ENCODE peak calls at places on chromosomes 12 and 14, in six cellular contexts. One of them, this sample, is unnamed.

GRCh38 chr14:41034969-41035368 is 571.7 kb upstream of the LRFN5 start:
- DNase-seq in tibial nerve: no peak
- DNase-seq in A549: no peak
- DNase-seq in fibroblast of mammary gland: no peak
- DNase-seq in fibroblast of villous mesenchyme: no peak
- DNase-seq in DND-41: no peak
- DNase-seq in this sample: no peak

GRCh38 chr14:75431011-75431410 is 3.2 kb downstream of the JDP2 start:
- DNase-seq in tibial nerve: no peak
- DNase-seq in A549: no peak
- DNase-seq in fibroblast of mammary gland: no peak
- DNase-seq in fibroblast of villous mesenchyme: no peak
- DNase-seq in DND-41: no peak
- DNase-seq in this sample: no peak

GRCh38 chr12:19872745-19873144 is 433.5 kb downstream of the AEBP2 start:
- DNase-seq in tibial nerve: no peak
- DNase-seq in A549: no peak
- DNase-seq in fibroblast of mammary gland: no peak
- DNase-seq in fibroblast of villous mesenchyme: no peak
- DNase-seq in DND-41: no peak
- DNase-seq in this sample: no peak

GRCh38 chr12:131223791-131224567 is 270.3 kb downstream of the ADGRD1 start:
- DNase-seq in tibial nerve: no peak
- DNase-seq in A549: peak; percentile 79
- DNase-seq in fibroblast of mammary gland: no peak
- DNase-seq in fibroblast of villous mesenchyme: no peak
- DNase-seq in DND-41: no peak
- DNase-seq in this sample: peak; percentile 27

GRCh38 chr12:132208153-132208823 is 64.0 kb downstream of the NOC4L start:
- DNase-seq in tibial nerve: no peak
- DNase-seq in A549: no peak
- DNase-seq in fibroblast of mammary gland: no peak
- DNase-seq in fibroblast of villous mesenchyme: no peak
- DNase-seq in DND-41: no peak
- DNase-seq in this sample: no peak

GRCh38 chr12:104181313-104181712 is 34.3 kb upstream of the TXNRD1 start:
- DNase-seq in tibial nerve: no peak
- DNase-seq in A549: peak; percentile 63
- DNase-seq in fibroblast of mammary gland: peak; percentile 89
- DNase-seq in fibroblast of villous mesenchyme: peak; percentile 59
- DNase-seq in DND-41: no peak
- DNase-seq in this sample: no peak

GRCh38 chr12:132617822-132618682 is 524 bp upstream of the P2RX2 start:
- DNase-seq in tibial nerve: no peak
- DNase-seq in A549: no peak
- DNase-seq in fibroblast of mammary gland: no peak
- DNase-seq in fibroblast of villous mesenchyme: no peak
- DNase-seq in DND-41: no peak
- DNase-seq in this sample: no peak

GRCh38 chr14:85599939-85600338 is 70.0 kb downstream of the FLRT2 start:
- DNase-seq in tibial nerve: no peak
- DNase-seq in A549: no peak
- DNase-seq in fibroblast of mammary gland: peak; percentile 62
- DNase-seq in fibroblast of villous mesenchyme: peak; percentile 92
- DNase-seq in DND-41: no peak
- DNase-seq in this sample: no peak

GRCh38 chr12:125971981-125972380 is 906.7 kb downstream of the AACS start:
- DNase-seq in tibial nerve: no peak
- DNase-seq in A549: no peak
- DNase-seq in fibroblast of mammary gland: no peak
- DNase-seq in fibroblast of villous mesenchyme: no peak
- DNase-seq in DND-41: no peak
- DNase-seq in this sample: no peak

GRCh38 chr12:14239350-14239934 is 126.0 kb upstream of the ATF7IP start:
- DNase-seq in tibial nerve: no peak
- DNase-seq in A549: peak; percentile 47
- DNase-seq in fibroblast of mammary gland: peak; percentile 60
- DNase-seq in fibroblast of villous mesenchyme: peak; percentile 74
- DNase-seq in DND-41: peak; percentile 31
- DNase-seq in this sample: no peak

GRCh38 chr12:56299308-56299852 is 750 bp downstream of the CS start:
- DNase-seq in tibial nerve: no peak
- DNase-seq in A549: peak; percentile 27
- DNase-seq in fibroblast of mammary gland: peak; percentile 23
- DNase-seq in fibroblast of villous mesenchyme: peak; percentile 5
- DNase-seq in DND-41: no peak
- DNase-seq in this sample: peak; percentile 73

GRCh38 chr14:65824285-65824977 is 411.9 kb downstream of the FUT8 start:
- DNase-seq in tibial nerve: no peak
- DNase-seq in A549: peak; percentile 69
- DNase-seq in fibroblast of mammary gland: peak; percentile 74
- DNase-seq in fibroblast of villous mesenchyme: peak; percentile 76
- DNase-seq in DND-41: peak; percentile 82
- DNase-seq in this sample: peak; percentile 74

GRCh38 chr12:66352197-66352596 is 49.9 kb downstream of the HELB start:
- DNase-seq in tibial nerve: no peak
- DNase-seq in A549: peak; percentile 42
- DNase-seq in fibroblast of mammary gland: peak; percentile 17
- DNase-seq in fibroblast of villous mesenchyme: peak; percentile 16
- DNase-seq in DND-41: peak; percentile 33
- DNase-seq in this sample: peak; percentile 16

GRCh38 chr12:102528111-102528510 is 47.7 kb upstream of the IGF1 start:
- DNase-seq in tibial nerve: no peak
- DNase-seq in A549: no peak
- DNase-seq in fibroblast of mammary gland: peak; percentile 60
- DNase-seq in fibroblast of villous mesenchyme: no peak
- DNase-seq in DND-41: no peak
- DNase-seq in this sample: no peak

GRCh38 chr14:35390577-35391387 is 13.8 kb downstream of the NFKBIA start:
- DNase-seq in tibial nerve: no peak
- DNase-seq in A549: no peak
- DNase-seq in fibroblast of mammary gland: peak; percentile 45
- DNase-seq in fibroblast of villous mesenchyme: peak; percentile 28
- DNase-seq in DND-41: no peak
- DNase-seq in this sample: peak; percentile 73

GRCh38 chr12:58916891-58917570 is 3.3 kb downstream of the LRIG3 start:
- DNase-seq in tibial nerve: no peak
- DNase-seq in A549: no peak
- DNase-seq in fibroblast of mammary gland: peak; percentile 91
- DNase-seq in fibroblast of villous mesenchyme: peak; percentile 88
- DNase-seq in DND-41: no peak
- DNase-seq in this sample: peak; percentile 62
- H3K4me3 ChIP-seq in tibial nerve: peak overlapping the region; percentile 69
- H3K4me3 ChIP-seq in A549: no peak overlapping the region
- H3K4me3 ChIP-seq in fibroblast of mammary gland: peak overlapping the region; percentile 83
- H3K4me3 ChIP-seq in fibroblast of villous mesenchyme: peak overlapping the region; percentile 95
- H3K4me3 ChIP-seq in DND-41: no peak overlapping the region
- H3K4me3 ChIP-seq in this sample: peak overlapping the region; percentile 46

DNA sequence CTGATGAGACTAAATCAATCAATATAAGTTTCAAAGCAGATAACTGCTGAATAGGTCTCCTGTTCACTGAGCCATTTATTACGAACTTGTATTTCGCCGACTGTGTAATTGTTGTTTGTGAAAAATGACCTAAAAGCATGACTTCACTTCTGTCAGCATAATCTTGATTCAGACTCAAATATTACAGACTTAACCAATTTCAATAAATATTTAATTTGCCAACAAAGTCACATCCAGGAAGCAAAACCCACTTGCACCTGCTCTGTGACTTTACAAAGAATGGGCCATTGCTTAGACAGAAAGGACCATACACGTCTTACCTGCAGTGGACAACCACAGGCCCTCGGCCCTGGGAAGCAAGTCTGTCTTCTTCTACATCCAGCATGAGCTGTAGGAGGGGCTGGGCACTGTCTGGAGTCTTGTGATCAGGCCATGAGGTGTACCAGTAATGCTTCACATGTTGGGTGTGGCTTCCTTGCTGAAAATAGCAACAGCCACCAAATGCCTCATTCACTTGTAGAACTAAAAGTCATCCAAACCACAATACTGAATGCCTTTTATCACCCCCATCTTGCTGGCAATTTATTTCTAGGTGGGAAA is 23.5 kb upstream of the PTPRB start:
- DNase-seq in tibial nerve: no peak
- DNase-seq in A549: peak; percentile 54
- DNase-seq in fibroblast of mammary gland: peak; percentile 68
- DNase-seq in fibroblast of villous mesenchyme: peak; percentile 29
- DNase-seq in DND-41: no peak
- DNase-seq in this sample: no peak
- H3K4me3 ChIP-seq in tibial nerve: no peak overlapping the region
- H3K4me3 ChIP-seq in A549: no peak overlapping the region
- H3K4me3 ChIP-seq in fibroblast of mammary gland: no peak overlapping the region
- H3K4me3 ChIP-seq in fibroblast of villous mesenchyme: no peak overlapping the region
- H3K4me3 ChIP-seq in DND-41: no peak overlapping the region
- H3K4me3 ChIP-seq in this sample: no peak overlapping the region

DNA sequence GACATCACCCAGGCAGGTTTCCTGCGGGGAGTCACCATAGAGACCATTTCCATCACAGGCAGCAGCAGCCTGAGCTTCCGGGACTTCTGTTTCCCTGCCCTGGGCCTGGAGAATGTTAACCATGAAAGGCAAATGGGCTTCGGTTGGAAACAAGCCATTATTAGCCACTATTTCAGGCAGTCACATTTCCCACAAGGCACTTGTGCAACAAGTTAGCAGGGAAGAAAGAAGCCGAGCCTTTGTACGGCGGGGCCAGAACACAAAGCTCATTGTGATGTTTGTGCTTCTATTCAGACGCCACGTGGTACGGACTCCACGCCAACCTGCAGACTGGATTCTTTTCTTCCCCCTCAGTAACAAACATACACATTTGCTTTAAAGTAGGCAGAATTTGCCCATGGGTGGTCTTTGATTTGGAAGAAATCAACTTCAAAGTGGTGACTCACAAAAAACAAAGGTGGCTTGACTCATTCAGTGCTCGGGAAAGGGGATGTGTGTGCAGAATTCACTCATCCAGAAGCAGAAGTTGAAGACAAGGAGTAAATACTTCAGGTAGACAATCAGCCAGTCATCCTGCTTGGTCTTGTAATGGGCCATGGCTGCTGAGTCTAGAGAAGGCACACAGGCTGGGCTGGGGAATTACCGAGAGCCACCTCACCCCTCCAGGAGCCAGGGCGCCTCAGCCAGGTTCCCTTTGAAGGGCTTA is 154.2 kb upstream of the PRMT8 start:
- DNase-seq in tibial nerve: peak; percentile 32
- DNase-seq in A549: no peak
- DNase-seq in fibroblast of mammary gland: no peak
- DNase-seq in fibroblast of villous mesenchyme: peak; percentile 5
- DNase-seq in DND-41: no peak
- DNase-seq in this sample: no peak
- H3K4me3 ChIP-seq in tibial nerve: no peak overlapping the region
- H3K4me3 ChIP-seq in A549: no peak overlapping the region
- H3K4me3 ChIP-seq in fibroblast of mammary gland: no peak overlapping the region
- H3K4me3 ChIP-seq in fibroblast of villous mesenchyme: no peak overlapping the region
- H3K4me3 ChIP-seq in DND-41: no peak overlapping the region
- H3K4me3 ChIP-seq in this sample: no peak overlapping the region

DNA sequence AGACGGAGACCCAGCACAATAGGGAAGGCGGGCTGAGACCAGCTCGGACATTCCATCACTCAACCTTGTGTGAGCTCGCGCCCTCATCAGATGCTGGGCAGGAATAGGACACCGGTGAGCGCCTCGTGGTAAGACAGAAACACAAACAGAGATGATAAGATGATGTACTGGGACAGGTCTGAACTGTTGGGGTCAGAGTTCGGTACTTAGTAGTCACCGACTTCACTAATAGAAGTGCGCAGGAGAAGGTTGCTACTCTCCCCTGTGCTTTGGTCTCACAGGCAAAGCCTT is 78.0 kb upstream of the ANO4 start:
- DNase-seq in tibial nerve: no peak
- DNase-seq in A549: peak; percentile 2
- DNase-seq in fibroblast of mammary gland: no peak
- DNase-seq in fibroblast of villous mesenchyme: no peak
- DNase-seq in DND-41: no peak
- DNase-seq in this sample: no peak
- H3K4me3 ChIP-seq in tibial nerve: peak overlapping the region; percentile 29
- H3K4me3 ChIP-seq in A549: no peak overlapping the region
- H3K4me3 ChIP-seq in fibroblast of mammary gland: peak overlapping the region; percentile 41
- H3K4me3 ChIP-seq in fibroblast of villous mesenchyme: peak overlapping the region; percentile 62
- H3K4me3 ChIP-seq in DND-41: no peak overlapping the region
- H3K4me3 ChIP-seq in this sample: no peak overlapping the region

GRCh38 chr14:20591235-20591634 is at the start of gene RNASE12:
- DNase-seq in tibial nerve: no peak
- DNase-seq in A549: no peak
- DNase-seq in fibroblast of mammary gland: no peak
- DNase-seq in fibroblast of villous mesenchyme: no peak
- DNase-seq in DND-41: no peak
- DNase-seq in this sample: no peak
- H3K4me3 ChIP-seq in tibial nerve: no peak within 1 kb of the TSS
- H3K4me3 ChIP-seq in A549: no peak within 1 kb of the TSS
- H3K4me3 ChIP-seq in fibroblast of mammary gland: no peak within 1 kb of the TSS
- H3K4me3 ChIP-seq in fibroblast of villous mesenchyme: no peak within 1 kb of the TSS
- H3K4me3 ChIP-seq in DND-41: no peak within 1 kb of the TSS
- H3K4me3 ChIP-seq in this sample: no peak within 1 kb of the TSS

This sample was measured in small intestine.